ENCODE peak calls at places on chromosomes 11 and 22, in four cellular contexts. Z is posterior cingulate gyrus, F is left kidney, N is GM04504. H is an unnamed sample.

GRCh38 chr11:120168108-120168959 is 30.4 kb upstream of the TRIM29 start:
- DNase-seq in Z (no peak), F (no peak), N (no peak), H (no peak)

GRCh38 chr11:12005476-12005875 is 3.0 kb downstream of the DKK3 start:
- DNase-seq in N (peak; percentile 64), F (no peak), Z (no peak), H (no peak)

GRCh38 chr11:839280-839623 is 3.1 kb downstream of the POLR2L start:
- DNase-seq in N (no peak), Z (no peak), F (no peak), H (no peak)

GRCh38 chr11:116079580-116079979 is 575.4 kb upstream of the CADM1 start:
- DNase-seq in N (no peak), F (no peak), Z (no peak), H (no peak)

GRCh38 chr22:36461665-36462474 is 19.6 kb downstream of the TXN2 start:
- DNase-seq in N (no peak), Z (no peak), F (peak; percentile 95), H (peak; percentile 99)

GRCh38 chr11:69075421-69076128 is 26.8 kb downstream of the TPCN2 start:
- DNase-seq in Z (peak; percentile 61), N (peak; percentile 97), F (no peak), H (no peak)

GRCh38 chr11:75270896-75271415 is 30.4 kb downstream of the TPBGL start:
- DNase-seq in N (no peak), Z (no peak), F (no peak), H (no peak)

GRCh38 chr11:78798567-78799170 is 224.0 kb upstream of the NARS2 start:
- DNase-seq in Z (peak; percentile 79), N (no peak), F (peak; percentile 86), H (peak; percentile 79)

GRCh38 chr22:23754980-23755636 is 883 bp upstream of the VPREB3 start:
- DNase-seq in F (no peak), Z (no peak), N (no peak), H (no peak)

GRCh38 chr22:35900483-35901168 is 128.0 kb downstream of the RBFOX2 start:
- DNase-seq in N (no peak), Z (no peak), F (no peak), H (peak; percentile 78)